ENCODE peak calls at places on chromosome 11, in ten cellular contexts. One of them, this sample, is unnamed.
A peak's percentile ranks its signal among the peaks of the same experiment; 100 is the strongest.

GRCh38 chr11:77191429-77191822 is 63.4 kb downstream of the MYO7A start:
- DNase-seq in upper lobe of left lung: peak; percentile 63
- DNase-seq in right lobe of liver: no peak
- DNase-seq in left ventricle myocardium inferior: no peak
- DNase-seq in lower lobe of right lung: no peak
- DNase-seq in A549: peak; percentile 83
- DNase-seq in CD8-positive, alpha-beta memory T cell: no peak
- DNase-seq in heart right ventricle: no peak
- DNase-seq in right atrium auricular region: no peak
- DNase-seq in heart left ventricle: no peak
- DNase-seq in this sample: peak; percentile 33

GRCh38 chr11:15649371-15650104 is 534.8 kb downstream of the INSC start:
- DNase-seq in upper lobe of left lung: no peak
- DNase-seq in right lobe of liver: no peak
- DNase-seq in left ventricle myocardium inferior: no peak
- DNase-seq in lower lobe of right lung: no peak
- DNase-seq in A549: no peak
- DNase-seq in CD8-positive, alpha-beta memory T cell: no peak
- DNase-seq in heart right ventricle: no peak
- DNase-seq in right atrium auricular region: no peak
- DNase-seq in heart left ventricle: no peak
- DNase-seq in this sample: no peak

GRCh38 chr11:19437760-19438159 is 197.0 kb upstream of the E2F8 start:
- DNase-seq in upper lobe of left lung: no peak
- DNase-seq in right lobe of liver: no peak
- DNase-seq in left ventricle myocardium inferior: no peak
- DNase-seq in lower lobe of right lung: no peak
- DNase-seq in A549: peak; percentile 31
- DNase-seq in CD8-positive, alpha-beta memory T cell: no peak
- DNase-seq in heart right ventricle: no peak
- DNase-seq in right atrium auricular region: no peak
- DNase-seq in heart left ventricle: no peak
- DNase-seq in this sample: no peak

GRCh38 chr11:29435421-29435820 is 581.4 kb downstream of the KCNA4 start:
- DNase-seq in upper lobe of left lung: no peak
- DNase-seq in right lobe of liver: no peak
- DNase-seq in left ventricle myocardium inferior: no peak
- DNase-seq in lower lobe of right lung: no peak
- DNase-seq in A549: no peak
- DNase-seq in CD8-positive, alpha-beta memory T cell: no peak
- DNase-seq in heart right ventricle: no peak
- DNase-seq in right atrium auricular region: no peak
- DNase-seq in heart left ventricle: no peak
- DNase-seq in this sample: no peak

GRCh38 chr11:7606496-7606895 is 66.8 kb downstream of the CYB5R2 start:
- DNase-seq in upper lobe of left lung: no peak
- DNase-seq in right lobe of liver: no peak
- DNase-seq in left ventricle myocardium inferior: no peak
- DNase-seq in lower lobe of right lung: no peak
- DNase-seq in A549: peak; percentile 25
- DNase-seq in CD8-positive, alpha-beta memory T cell: no peak
- DNase-seq in heart right ventricle: no peak
- DNase-seq in right atrium auricular region: no peak
- DNase-seq in heart left ventricle: no peak
- DNase-seq in this sample: no peak

GRCh38 chr11:12048936-12049790 is 40.7 kb upstream of the DKK3 start:
- DNase-seq in upper lobe of left lung: no peak
- DNase-seq in right lobe of liver: no peak
- DNase-seq in left ventricle myocardium inferior: no peak
- DNase-seq in lower lobe of right lung: no peak
- DNase-seq in A549: no peak
- DNase-seq in CD8-positive, alpha-beta memory T cell: no peak
- DNase-seq in heart right ventricle: no peak
- DNase-seq in right atrium auricular region: no peak
- DNase-seq in heart left ventricle: no peak
- DNase-seq in this sample: no peak

GRCh38 chr11:8070417-8071101 is 10.5 kb upstream of the TUB start:
- DNase-seq in upper lobe of left lung: no peak
- DNase-seq in right lobe of liver: peak; percentile 23
- DNase-seq in left ventricle myocardium inferior: no peak
- DNase-seq in lower lobe of right lung: no peak
- DNase-seq in A549: peak; percentile 84
- DNase-seq in CD8-positive, alpha-beta memory T cell: peak; percentile 9
- DNase-seq in heart right ventricle: no peak
- DNase-seq in right atrium auricular region: no peak
- DNase-seq in heart left ventricle: no peak
- DNase-seq in this sample: no peak

GRCh38 chr11:67436459-67437081 is 912 bp downstream of the PTPRCAP start:
- DNase-seq in upper lobe of left lung: no peak
- DNase-seq in right lobe of liver: no peak
- DNase-seq in left ventricle myocardium inferior: no peak
- DNase-seq in lower lobe of right lung: no peak
- DNase-seq in A549: no peak
- DNase-seq in CD8-positive, alpha-beta memory T cell: peak; percentile 77
- DNase-seq in heart right ventricle: no peak
- DNase-seq in right atrium auricular region: no peak
- DNase-seq in heart left ventricle: no peak
- DNase-seq in this sample: no peak

GRCh38 chr11:24731554-24731953 is 234.7 kb downstream of the LUZP2 start:
- DNase-seq in upper lobe of left lung: no peak
- DNase-seq in right lobe of liver: no peak
- DNase-seq in left ventricle myocardium inferior: no peak
- DNase-seq in lower lobe of right lung: no peak
- DNase-seq in A549: no peak
- DNase-seq in CD8-positive, alpha-beta memory T cell: no peak
- DNase-seq in heart right ventricle: no peak
- DNase-seq in right atrium auricular region: no peak
- DNase-seq in heart left ventricle: no peak
- DNase-seq in this sample: no peak

GRCh38 chr11:72784662-72785061 is 9.2 kb downstream of the STARD10 start:
- DNase-seq in upper lobe of left lung: peak; percentile 33
- DNase-seq in right lobe of liver: no peak
- DNase-seq in left ventricle myocardium inferior: no peak
- DNase-seq in lower lobe of right lung: no peak
- DNase-seq in A549: no peak
- DNase-seq in CD8-positive, alpha-beta memory T cell: no peak
- DNase-seq in heart right ventricle: no peak
- DNase-seq in right atrium auricular region: no peak
- DNase-seq in heart left ventricle: no peak
- DNase-seq in this sample: no peak

GRCh38 chr11:72781063-72781312 is 12.9 kb downstream of the STARD10 start:
- DNase-seq in upper lobe of left lung: peak; percentile 88
- DNase-seq in right lobe of liver: no peak
- DNase-seq in left ventricle myocardium inferior: no peak
- DNase-seq in lower lobe of right lung: peak; percentile 78
- DNase-seq in A549: no peak
- DNase-seq in CD8-positive, alpha-beta memory T cell: no peak
- DNase-seq in heart right ventricle: no peak
- DNase-seq in right atrium auricular region: no peak
- DNase-seq in heart left ventricle: no peak
- DNase-seq in this sample: peak; percentile 79

GRCh38 chr11:72781313-72782080 is 12.3 kb downstream of the STARD10 start:
- DNase-seq in upper lobe of left lung: peak; percentile 92
- DNase-seq in right lobe of liver: peak; percentile 67
- DNase-seq in left ventricle myocardium inferior: peak; percentile 45
- DNase-seq in lower lobe of right lung: peak; percentile 64
- DNase-seq in A549: peak; percentile 77
- DNase-seq in CD8-positive, alpha-beta memory T cell: peak; percentile 76
- DNase-seq in heart right ventricle: no peak
- DNase-seq in right atrium auricular region: no peak
- DNase-seq in heart left ventricle: no peak
- DNase-seq in this sample: peak; percentile 52

GRCh38 chr11:72782081-72782920 is 11.5 kb downstream of the STARD10 start:
- DNase-seq in upper lobe of left lung: no peak
- DNase-seq in right lobe of liver: peak; percentile 89
- DNase-seq in left ventricle myocardium inferior: no peak
- DNase-seq in lower lobe of right lung: peak; percentile 56
- DNase-seq in A549: no peak
- DNase-seq in CD8-positive, alpha-beta memory T cell: no peak
- DNase-seq in heart right ventricle: no peak
- DNase-seq in right atrium auricular region: no peak
- DNase-seq in heart left ventricle: no peak
- DNase-seq in this sample: peak; percentile 52

GRCh38 chr11:72783144-72783910 is 10.5 kb downstream of the STARD10 start:
- DNase-seq in upper lobe of left lung: no peak
- DNase-seq in right lobe of liver: no peak
- DNase-seq in left ventricle myocardium inferior: no peak
- DNase-seq in lower lobe of right lung: no peak
- DNase-seq in A549: no peak
- DNase-seq in CD8-positive, alpha-beta memory T cell: no peak
- DNase-seq in heart right ventricle: no peak
- DNase-seq in right atrium auricular region: no peak
- DNase-seq in heart left ventricle: no peak
- DNase-seq in this sample: no peak
- H3K4me3 ChIP-seq in upper lobe of left lung: no peak overlapping the region
- H3K4me3 ChIP-seq in right lobe of liver: no peak overlapping the region
- H3K4me3 ChIP-seq in left ventricle myocardium inferior: no peak overlapping the region
- H3K4me3 ChIP-seq in lower lobe of right lung: no peak overlapping the region
- H3K4me3 ChIP-seq in A549: no peak overlapping the region
- H3K4me3 ChIP-seq in CD8-positive, alpha-beta memory T cell: no peak overlapping the region
- H3K4me3 ChIP-seq in heart right ventricle: no peak overlapping the region
- H3K4me3 ChIP-seq in right atrium auricular region: no peak overlapping the region
- H3K4me3 ChIP-seq in heart left ventricle: no peak overlapping the region
- H3K4me3 ChIP-seq in this sample: no peak overlapping the region

GRCh38 chr11:69012092-69013008 is 696 bp downstream of the MRGPRF start:
- DNase-seq in upper lobe of left lung: no peak
- DNase-seq in right lobe of liver: no peak
- DNase-seq in left ventricle myocardium inferior: no peak
- DNase-seq in lower lobe of right lung: peak; percentile 30
- DNase-seq in A549: no peak
- DNase-seq in CD8-positive, alpha-beta memory T cell: no peak
- DNase-seq in heart right ventricle: no peak
- DNase-seq in right atrium auricular region: no peak
- DNase-seq in heart left ventricle: no peak
- DNase-seq in this sample: no peak
- H3K27ac ChIP-seq in upper lobe of left lung: peak overlapping the region; percentile 84
- H3K27ac ChIP-seq in right lobe of liver: peak overlapping the region; percentile 16
- H3K27ac ChIP-seq in left ventricle myocardium inferior: peak overlapping the region; percentile 84
- H3K27ac ChIP-seq in lower lobe of right lung: peak overlapping the region; percentile 77
- H3K27ac ChIP-seq in A549: no peak overlapping the region
- H3K27ac ChIP-seq in CD8-positive, alpha-beta memory T cell: no peak overlapping the region
- H3K27ac ChIP-seq in heart right ventricle: peak overlapping the region; percentile 84
- H3K27ac ChIP-seq in right atrium auricular region: peak overlapping the region; percentile 82
- H3K27ac ChIP-seq in heart left ventricle: peak overlapping the region; percentile 36
- H3K27ac ChIP-seq in this sample: no peak overlapping the region

GRCh38 chr11:118008271-118008903 is 22.2 kb downstream of the IL10RA start:
- DNase-seq in upper lobe of left lung: no peak
- DNase-seq in right lobe of liver: no peak
- DNase-seq in left ventricle myocardium inferior: no peak
- DNase-seq in lower lobe of right lung: no peak
- DNase-seq in A549: no peak
- DNase-seq in CD8-positive, alpha-beta memory T cell: no peak
- DNase-seq in heart right ventricle: no peak
- DNase-seq in right atrium auricular region: peak; percentile 48
- DNase-seq in heart left ventricle: no peak
- DNase-seq in this sample: no peak

GRCh38 chr11:118010738-118011461 is 24.7 kb downstream of the IL10RA start:
- DNase-seq in upper lobe of left lung: peak; percentile 58
- DNase-seq in right lobe of liver: no peak
- DNase-seq in left ventricle myocardium inferior: peak; percentile 56
- DNase-seq in lower lobe of right lung: peak; percentile 84
- DNase-seq in A549: no peak
- DNase-seq in CD8-positive, alpha-beta memory T cell: no peak
- DNase-seq in heart right ventricle: peak; percentile 57
- DNase-seq in right atrium auricular region: peak; percentile 66
- DNase-seq in heart left ventricle: peak; percentile 56
- DNase-seq in this sample: no peak

GRCh38 chr11:118012083-118012669 is 26.0 kb downstream of the IL10RA start:
- DNase-seq in upper lobe of left lung: no peak
- DNase-seq in right lobe of liver: no peak
- DNase-seq in left ventricle myocardium inferior: no peak
- DNase-seq in lower lobe of right lung: peak; percentile 72
- DNase-seq in A549: no peak
- DNase-seq in CD8-positive, alpha-beta memory T cell: no peak
- DNase-seq in heart right ventricle: no peak
- DNase-seq in right atrium auricular region: peak; percentile 68
- DNase-seq in heart left ventricle: no peak
- DNase-seq in this sample: no peak

GRCh38 chr11:118007040-118007439 is 20.8 kb downstream of the IL10RA start:
- DNase-seq in upper lobe of left lung: no peak
- DNase-seq in right lobe of liver: no peak
- DNase-seq in left ventricle myocardium inferior: no peak
- DNase-seq in lower lobe of right lung: no peak
- DNase-seq in A549: no peak
- DNase-seq in CD8-positive, alpha-beta memory T cell: peak; percentile 39
- DNase-seq in heart right ventricle: no peak
- DNase-seq in right atrium auricular region: peak; percentile 52
- DNase-seq in heart left ventricle: no peak
- DNase-seq in this sample: no peak

DNA sequence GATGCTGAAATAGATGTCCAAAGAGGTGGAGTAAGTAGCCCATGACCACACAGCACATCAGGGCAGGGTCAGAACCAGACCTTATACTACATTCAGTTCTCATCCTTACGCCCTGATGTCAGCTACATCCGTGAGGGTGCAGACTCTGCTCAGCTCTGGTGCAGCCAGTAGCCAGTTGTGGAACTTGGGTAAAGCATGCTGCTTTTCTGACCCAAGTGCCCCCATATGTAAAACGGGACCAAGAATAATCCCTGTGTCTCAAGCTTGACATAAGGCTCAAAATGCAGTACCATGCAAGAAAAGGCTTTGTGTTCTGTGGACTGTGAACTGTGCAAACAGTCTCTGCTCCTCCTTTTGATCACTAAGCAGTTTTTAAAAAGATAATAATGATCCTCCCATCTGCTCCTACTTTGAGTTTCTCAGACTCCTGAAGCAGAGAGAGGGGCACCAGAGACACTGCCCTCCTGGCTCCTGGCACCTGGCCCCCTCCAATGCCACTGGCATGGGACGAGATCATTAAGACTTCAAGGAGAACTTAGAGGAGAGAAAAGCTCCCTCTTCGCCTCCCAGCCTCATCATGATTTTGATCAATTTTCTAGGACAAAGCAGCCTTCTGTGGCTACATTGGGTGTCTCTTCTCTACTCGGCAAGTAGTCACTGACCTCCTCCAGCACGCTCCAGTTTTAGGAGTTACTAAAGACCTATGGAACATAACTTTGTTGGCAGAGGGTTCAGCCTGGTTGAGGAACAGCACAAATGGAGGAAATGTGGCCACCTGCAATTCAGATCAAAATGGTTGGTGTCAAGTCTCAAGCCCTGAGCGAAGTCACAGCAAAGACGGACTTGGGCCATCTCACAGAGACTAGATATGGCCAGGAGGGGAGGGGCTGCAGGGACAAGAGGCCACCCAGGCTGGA is 23.9 kb downstream of the IL10RA start:
- DNase-seq in upper lobe of left lung: no peak
- DNase-seq in right lobe of liver: no peak
- DNase-seq in left ventricle myocardium inferior: no peak
- DNase-seq in lower lobe of right lung: no peak
- DNase-seq in A549: no peak
- DNase-seq in CD8-positive, alpha-beta memory T cell: no peak
- DNase-seq in heart right ventricle: no peak
- DNase-seq in right atrium auricular region: peak; percentile 34
- DNase-seq in heart left ventricle: no peak
- DNase-seq in this sample: no peak
- H3K4me1 ChIP-seq in upper lobe of left lung: peaks cover 4% of the 10 kb centered on the region
- H3K4me1 ChIP-seq in right lobe of liver: peaks cover 10% of the 10 kb centered on the region
- H3K4me1 ChIP-seq in left ventricle myocardium inferior: peaks cover 12% of the 10 kb centered on the region
- H3K4me1 ChIP-seq in lower lobe of right lung: peaks cover 69% of the 10 kb centered on the region
- H3K4me1 ChIP-seq in A549: no peaks in the 10 kb centered on the region
- H3K4me1 ChIP-seq in CD8-positive, alpha-beta memory T cell: peaks cover 100% of the 10 kb centered on the region
- H3K4me1 ChIP-seq in heart right ventricle: peaks cover 12% of the 10 kb centered on the region
- H3K4me1 ChIP-seq in right atrium auricular region: peaks cover 13% of the 10 kb centered on the region
- H3K4me1 ChIP-seq in heart left ventricle: peaks cover 4% of the 10 kb centered on the region
- H3K4me1 ChIP-seq in this sample: no peaks in the 10 kb centered on the region

GRCh38 chr11:27697679-27698275 is 2.5 kb downstream of the BDNF start:
- DNase-seq in upper lobe of left lung: no peak
- DNase-seq in right lobe of liver: no peak
- DNase-seq in left ventricle myocardium inferior: no peak
- DNase-seq in lower lobe of right lung: no peak
- DNase-seq in A549: no peak
- DNase-seq in CD8-positive, alpha-beta memory T cell: no peak
- DNase-seq in heart right ventricle: no peak
- DNase-seq in right atrium auricular region: no peak
- DNase-seq in heart left ventricle: no peak
- DNase-seq in this sample: no peak
- H3K4me3 ChIP-seq in upper lobe of left lung: no peak overlapping the region
- H3K4me3 ChIP-seq in right lobe of liver: no peak overlapping the region
- H3K4me3 ChIP-seq in left ventricle myocardium inferior: peak overlapping the region; percentile 75
- H3K4me3 ChIP-seq in lower lobe of right lung: no peak overlapping the region
- H3K4me3 ChIP-seq in A549: peak overlapping the region; percentile 78
- H3K4me3 ChIP-seq in CD8-positive, alpha-beta memory T cell: no peak overlapping the region
- H3K4me3 ChIP-seq in heart right ventricle: no peak overlapping the region
- H3K4me3 ChIP-seq in right atrium auricular region: no peak overlapping the region
- H3K4me3 ChIP-seq in heart left ventricle: no peak overlapping the region
- H3K4me3 ChIP-seq in this sample: no peak overlapping the region

This sample was measured in body of pancreas.